ENCODE peak calls at places on chromosome 20, in ten cellular contexts. One of them, this sample, is unnamed.
A peak's percentile ranks its signal among the peaks of the same experiment; 100 is the strongest.

GRCh38 chr20:59137532-59137931 is 26.1 kb upstream of the ZNF831 start:
- DNase-seq in psoas muscle: peak; percentile 80
- DNase-seq in GM23248: no peak
- DNase-seq in tibial artery: no peak
- DNase-seq in H9: no peak
- DNase-seq in body of pancreas: no peak
- DNase-seq in cardiac muscle cell: no peak
- DNase-seq in CD8-positive, alpha-beta memory T cell: no peak
- DNase-seq in left lung: no peak
- DNase-seq in heart right ventricle: peak; percentile 57
- DNase-seq in this sample: no peak

GRCh38 chr20:45405566-45406259 is 2.4 kb upstream of the DBNDD2 start:
- DNase-seq in heart right ventricle: peak; percentile 34
- DNase-seq in GM23248: peak; percentile 56
- DNase-seq in left lung: no peak
- DNase-seq in H9: peak; percentile 40
- DNase-seq in CD8-positive, alpha-beta memory T cell: no peak
- DNase-seq in body of pancreas: no peak
- DNase-seq in cardiac muscle cell: peak; percentile 37
- DNase-seq in tibial artery: no peak
- DNase-seq in psoas muscle: peak; percentile 63
- DNase-seq in this sample: no peak

GRCh38 chr20:17935761-17936160 is 32.8 kb downstream of the SNX5 start:
- DNase-seq in tibial artery: no peak
- DNase-seq in GM23248: no peak
- DNase-seq in body of pancreas: no peak
- DNase-seq in heart right ventricle: no peak
- DNase-seq in CD8-positive, alpha-beta memory T cell: no peak
- DNase-seq in H9: no peak
- DNase-seq in cardiac muscle cell: peak; percentile 55
- DNase-seq in psoas muscle: no peak
- DNase-seq in left lung: no peak
- DNase-seq in this sample: no peak

GRCh38 chr20:56268536-56268935 is 20.0 kb downstream of the MC3R start:
- DNase-seq in cardiac muscle cell: no peak
- DNase-seq in heart right ventricle: no peak
- DNase-seq in CD8-positive, alpha-beta memory T cell: no peak
- DNase-seq in body of pancreas: no peak
- DNase-seq in GM23248: no peak
- DNase-seq in tibial artery: no peak
- DNase-seq in psoas muscle: no peak
- DNase-seq in H9: no peak
- DNase-seq in left lung: no peak
- DNase-seq in this sample: no peak

GRCh38 chr20:12482661-12483060 is 526.1 kb upstream of the SPTLC3 start:
- DNase-seq in H9: no peak
- DNase-seq in CD8-positive, alpha-beta memory T cell: no peak
- DNase-seq in psoas muscle: no peak
- DNase-seq in body of pancreas: no peak
- DNase-seq in heart right ventricle: no peak
- DNase-seq in tibial artery: no peak
- DNase-seq in cardiac muscle cell: no peak
- DNase-seq in GM23248: no peak
- DNase-seq in left lung: no peak
- DNase-seq in this sample: no peak

GRCh38 chr20:15091417-15092017 is 754.1 kb upstream of the FLRT3 start:
- DNase-seq in cardiac muscle cell: no peak
- DNase-seq in heart right ventricle: no peak
- DNase-seq in left lung: no peak
- DNase-seq in tibial artery: no peak
- DNase-seq in psoas muscle: no peak
- DNase-seq in H9: no peak
- DNase-seq in CD8-positive, alpha-beta memory T cell: no peak
- DNase-seq in GM23248: no peak
- DNase-seq in body of pancreas: no peak
- DNase-seq in this sample: no peak

GRCh38 chr20:41746635-41747034 is 128.5 kb upstream of the CHD6 start:
- DNase-seq in psoas muscle: no peak
- DNase-seq in tibial artery: no peak
- DNase-seq in H9: no peak
- DNase-seq in body of pancreas: no peak
- DNase-seq in CD8-positive, alpha-beta memory T cell: no peak
- DNase-seq in GM23248: no peak
- DNase-seq in cardiac muscle cell: no peak
- DNase-seq in left lung: no peak
- DNase-seq in heart right ventricle: no peak
- DNase-seq in this sample: no peak

GRCh38 chr20:48703107-48703506 is 124.7 kb downstream of the PREX1 start:
- DNase-seq in GM23248: no peak
- DNase-seq in left lung: peak; percentile 31
- DNase-seq in heart right ventricle: peak; percentile 46
- DNase-seq in tibial artery: peak; percentile 38
- DNase-seq in psoas muscle: peak; percentile 67
- DNase-seq in cardiac muscle cell: no peak
- DNase-seq in body of pancreas: no peak
- DNase-seq in H9: no peak
- DNase-seq in CD8-positive, alpha-beta memory T cell: no peak
- DNase-seq in this sample: no peak

GRCh38 chr20:53126185-53126584 is 154.0 kb downstream of the TSHZ2 start:
- DNase-seq in H9: no peak
- DNase-seq in cardiac muscle cell: no peak
- DNase-seq in tibial artery: no peak
- DNase-seq in GM23248: no peak
- DNase-seq in body of pancreas: no peak
- DNase-seq in psoas muscle: no peak
- DNase-seq in left lung: no peak
- DNase-seq in CD8-positive, alpha-beta memory T cell: no peak
- DNase-seq in heart right ventricle: no peak
- DNase-seq in this sample: no peak

GRCh38 chr20:57322476-57322875 is 7.1 kb upstream of the SPO11 start:
- DNase-seq in psoas muscle: no peak
- DNase-seq in GM23248: peak; percentile 14
- DNase-seq in cardiac muscle cell: no peak
- DNase-seq in body of pancreas: no peak
- DNase-seq in left lung: no peak
- DNase-seq in heart right ventricle: no peak
- DNase-seq in CD8-positive, alpha-beta memory T cell: no peak
- DNase-seq in H9: no peak
- DNase-seq in tibial artery: no peak
- DNase-seq in this sample: no peak

GRCh38 chr20:44279228-44279627 is 31.8 kb downstream of the FITM2 start:
- DNase-seq in cardiac muscle cell: no peak
- DNase-seq in tibial artery: no peak
- DNase-seq in heart right ventricle: no peak
- DNase-seq in left lung: no peak
- DNase-seq in GM23248: peak; percentile 68
- DNase-seq in CD8-positive, alpha-beta memory T cell: no peak
- DNase-seq in body of pancreas: no peak
- DNase-seq in H9: no peak
- DNase-seq in psoas muscle: no peak
- DNase-seq in this sample: no peak

GRCh38 chr20:18019068-18019467 is 38.6 kb downstream of the OVOL2 start:
- DNase-seq in heart right ventricle: no peak
- DNase-seq in left lung: no peak
- DNase-seq in GM23248: peak; percentile 42
- DNase-seq in CD8-positive, alpha-beta memory T cell: no peak
- DNase-seq in psoas muscle: no peak
- DNase-seq in body of pancreas: no peak
- DNase-seq in cardiac muscle cell: no peak
- DNase-seq in tibial artery: no peak
- DNase-seq in H9: peak; percentile 67
- DNase-seq in this sample: no peak

GRCh38 chr20:33172781-33173180 is 4.8 kb downstream of the BPIFA2 start:
- DNase-seq in psoas muscle: no peak
- DNase-seq in CD8-positive, alpha-beta memory T cell: no peak
- DNase-seq in H9: no peak
- DNase-seq in body of pancreas: no peak
- DNase-seq in left lung: no peak
- DNase-seq in tibial artery: no peak
- DNase-seq in cardiac muscle cell: no peak
- DNase-seq in heart right ventricle: no peak
- DNase-seq in GM23248: no peak
- DNase-seq in this sample: no peak

GRCh38 chr20:63337786-63338420 is 23.2 kb downstream of the CHRNA4 start:
- DNase-seq in psoas muscle: no peak
- DNase-seq in heart right ventricle: no peak
- DNase-seq in left lung: no peak
- DNase-seq in cardiac muscle cell: no peak
- DNase-seq in CD8-positive, alpha-beta memory T cell: no peak
- DNase-seq in body of pancreas: no peak
- DNase-seq in H9: no peak
- DNase-seq in GM23248: no peak
- DNase-seq in tibial artery: no peak
- DNase-seq in this sample: no peak
- H3K27me3 ChIP-seq in psoas muscle: no peaks in the 10 kb centered on the region
- H3K27me3 ChIP-seq in heart right ventricle: peaks cover 50% of the 10 kb centered on the region
- H3K27me3 ChIP-seq in left lung: no peaks in the 10 kb centered on the region
- H3K27me3 ChIP-seq in cardiac muscle cell: no peaks in the 10 kb centered on the region
- H3K27me3 ChIP-seq in CD8-positive, alpha-beta memory T cell: no peaks in the 10 kb centered on the region
- H3K27me3 ChIP-seq in body of pancreas: peaks cover 7% of the 10 kb centered on the region
- H3K27me3 ChIP-seq in H9: no peaks in the 10 kb centered on the region
- H3K27me3 ChIP-seq in GM23248: peaks cover 21% of the 10 kb centered on the region
- H3K27me3 ChIP-seq in tibial artery: peaks cover 64% of the 10 kb centered on the region
- H3K27me3 ChIP-seq in this sample: peaks cover 17% of the 10 kb centered on the region

GRCh38 chr20:31711416-31712111 is 11.1 kb downstream of the BCL2L1 start:
- DNase-seq in heart right ventricle: no peak
- DNase-seq in GM23248: no peak
- DNase-seq in body of pancreas: no peak
- DNase-seq in H9: no peak
- DNase-seq in tibial artery: no peak
- DNase-seq in psoas muscle: no peak
- DNase-seq in cardiac muscle cell: no peak
- DNase-seq in left lung: no peak
- DNase-seq in CD8-positive, alpha-beta memory T cell: no peak
- DNase-seq in this sample: no peak

GRCh38 chr20:31710423-31711250 is 12.0 kb downstream of the BCL2L1 start:
- DNase-seq in left lung: peak; percentile 69
- DNase-seq in tibial artery: no peak
- DNase-seq in H9: no peak
- DNase-seq in heart right ventricle: no peak
- DNase-seq in CD8-positive, alpha-beta memory T cell: no peak
- DNase-seq in psoas muscle: peak; percentile 90
- DNase-seq in cardiac muscle cell: no peak
- DNase-seq in body of pancreas: no peak
- DNase-seq in GM23248: no peak
- DNase-seq in this sample: peak; percentile 69

GRCh38 chr20:31707994-31708744 is 14.5 kb downstream of the BCL2L1 start:
- DNase-seq in GM23248: no peak
- DNase-seq in left lung: peak; percentile 70
- DNase-seq in tibial artery: peak; percentile 62
- DNase-seq in cardiac muscle cell: no peak
- DNase-seq in heart right ventricle: peak; percentile 51
- DNase-seq in body of pancreas: peak; percentile 73
- DNase-seq in H9: peak; percentile 58
- DNase-seq in psoas muscle: peak; percentile 87
- DNase-seq in CD8-positive, alpha-beta memory T cell: no peak
- DNase-seq in this sample: peak; percentile 54

GRCh38 chr20:31708839-31709534 is 13.7 kb downstream of the BCL2L1 start:
- DNase-seq in GM23248: no peak
- DNase-seq in body of pancreas: no peak
- DNase-seq in cardiac muscle cell: no peak
- DNase-seq in psoas muscle: no peak
- DNase-seq in H9: no peak
- DNase-seq in heart right ventricle: no peak
- DNase-seq in CD8-positive, alpha-beta memory T cell: no peak
- DNase-seq in tibial artery: no peak
- DNase-seq in left lung: no peak
- DNase-seq in this sample: no peak

GRCh38 chr20:31709939-31710338 is 12.7 kb downstream of the BCL2L1 start:
- DNase-seq in body of pancreas: no peak
- DNase-seq in CD8-positive, alpha-beta memory T cell: no peak
- DNase-seq in H9: no peak
- DNase-seq in tibial artery: no peak
- DNase-seq in cardiac muscle cell: no peak
- DNase-seq in GM23248: no peak
- DNase-seq in left lung: no peak
- DNase-seq in psoas muscle: no peak
- DNase-seq in heart right ventricle: no peak
- DNase-seq in this sample: no peak
- H3K27ac ChIP-seq in body of pancreas: peak overlapping the region; percentile 94
- H3K27ac ChIP-seq in CD8-positive, alpha-beta memory T cell: no peak overlapping the region
- H3K27ac ChIP-seq in H9: no peak overlapping the region
- H3K27ac ChIP-seq in tibial artery: peak overlapping the region; percentile 99
- H3K27ac ChIP-seq in cardiac muscle cell: no peak overlapping the region
- H3K27ac ChIP-seq in GM23248: no peak overlapping the region
- H3K27ac ChIP-seq in left lung: no peak overlapping the region
- H3K27ac ChIP-seq in psoas muscle: peak overlapping the region; percentile 85
- H3K27ac ChIP-seq in heart right ventricle: peak overlapping the region; percentile 100
- H3K27ac ChIP-seq in this sample: peak overlapping the region; percentile 93

GRCh38 chr20:1393507-1393882 is 641 bp upstream of the FKBP1A start:
- DNase-seq in GM23248: no peak
- DNase-seq in body of pancreas: no peak
- DNase-seq in psoas muscle: no peak
- DNase-seq in CD8-positive, alpha-beta memory T cell: no peak
- DNase-seq in left lung: no peak
- DNase-seq in H9: no peak
- DNase-seq in tibial artery: no peak
- DNase-seq in cardiac muscle cell: no peak
- DNase-seq in heart right ventricle: no peak
- DNase-seq in this sample: no peak

GRCh38 chr20:1390552-1391403 is 2.1 kb downstream of the FKBP1A start:
- DNase-seq in tibial artery: no peak
- DNase-seq in GM23248: peak; percentile 40
- DNase-seq in CD8-positive, alpha-beta memory T cell: no peak
- DNase-seq in left lung: no peak
- DNase-seq in cardiac muscle cell: no peak
- DNase-seq in heart right ventricle: no peak
- DNase-seq in body of pancreas: no peak
- DNase-seq in H9: no peak
- DNase-seq in psoas muscle: no peak
- DNase-seq in this sample: no peak

GRCh38 chr20:1392693-1393506 is at the start of gene FKBP1A:
- DNase-seq in cardiac muscle cell: peak; percentile 93
- DNase-seq in psoas muscle: peak; percentile 97
- DNase-seq in tibial artery: peak; percentile 85
- DNase-seq in GM23248: peak; percentile 96
- DNase-seq in left lung: peak; percentile 90
- DNase-seq in body of pancreas: peak; percentile 92
- DNase-seq in heart right ventricle: peak; percentile 90
- DNase-seq in H9: peak; percentile 82
- DNase-seq in CD8-positive, alpha-beta memory T cell: peak; percentile 88
- DNase-seq in this sample: peak; percentile 95

GRCh38 chr20:1392443-1392692 is 486 bp downstream of the FKBP1A start:
- DNase-seq in psoas muscle: no peak
- DNase-seq in heart right ventricle: no peak
- DNase-seq in body of pancreas: peak; percentile 34
- DNase-seq in cardiac muscle cell: no peak
- DNase-seq in GM23248: peak; percentile 58
- DNase-seq in tibial artery: no peak
- DNase-seq in H9: no peak
- DNase-seq in left lung: no peak
- DNase-seq in CD8-positive, alpha-beta memory T cell: no peak
- DNase-seq in this sample: no peak

GRCh38 chr20:1391640-1392442 is 1.0 kb downstream of the FKBP1A start:
- DNase-seq in left lung: peak; percentile 43
- DNase-seq in tibial artery: no peak
- DNase-seq in cardiac muscle cell: peak; percentile 15
- DNase-seq in heart right ventricle: no peak
- DNase-seq in GM23248: peak; percentile 48
- DNase-seq in CD8-positive, alpha-beta memory T cell: no peak
- DNase-seq in H9: peak; percentile 62
- DNase-seq in psoas muscle: peak; percentile 57
- DNase-seq in body of pancreas: no peak
- DNase-seq in this sample: peak; percentile 58
- H3K4me1 ChIP-seq in left lung: peaks cover 85% of the 10 kb centered on the region
- H3K4me1 ChIP-seq in tibial artery: peaks cover 47% of the 10 kb centered on the region
- H3K4me1 ChIP-seq in cardiac muscle cell: peaks cover 14% of the 10 kb centered on the region
- H3K4me1 ChIP-seq in heart right ventricle: peaks cover 65% of the 10 kb centered on the region
- H3K4me1 ChIP-seq in GM23248: peaks cover 29% of the 10 kb centered on the region
- H3K4me1 ChIP-seq in CD8-positive, alpha-beta memory T cell: peaks cover 63% of the 10 kb centered on the region
- H3K4me1 ChIP-seq in H9: peaks cover 19% of the 10 kb centered on the region
- H3K4me1 ChIP-seq in psoas muscle: peaks cover 60% of the 10 kb centered on the region
- H3K4me1 ChIP-seq in body of pancreas: peaks cover 51% of the 10 kb centered on the region
- H3K4me1 ChIP-seq in this sample: peaks cover 64% of the 10 kb centered on the region

GRCh38 chr20:54468082-54468481 is 7.3 kb upstream of the DOK5 start:
- DNase-seq in CD8-positive, alpha-beta memory T cell: no peak
- DNase-seq in GM23248: peak; percentile 24
- DNase-seq in psoas muscle: no peak
- DNase-seq in left lung: no peak
- DNase-seq in H9: no peak
- DNase-seq in heart right ventricle: peak; percentile 27
- DNase-seq in body of pancreas: no peak
- DNase-seq in cardiac muscle cell: no peak
- DNase-seq in tibial artery: no peak
- DNase-seq in this sample: no peak
- H3K27me3 ChIP-seq in CD8-positive, alpha-beta memory T cell: no peaks in the 10 kb centered on the region
- H3K27me3 ChIP-seq in GM23248: no peaks in the 10 kb centered on the region
- H3K27me3 ChIP-seq in psoas muscle: no peaks in the 10 kb centered on the region
- H3K27me3 ChIP-seq in left lung: no peaks in the 10 kb centered on the region
- H3K27me3 ChIP-seq in H9: no peaks in the 10 kb centered on the region
- H3K27me3 ChIP-seq in heart right ventricle: no peaks in the 10 kb centered on the region
- H3K27me3 ChIP-seq in body of pancreas: no peaks in the 10 kb centered on the region
- H3K27me3 ChIP-seq in cardiac muscle cell: no peaks in the 10 kb centered on the region
- H3K27me3 ChIP-seq in tibial artery: no peaks in the 10 kb centered on the region
- H3K27me3 ChIP-seq in this sample: no peaks in the 10 kb centered on the region

This sample was measured in lower lobe of right lung.